ENCODE peak calls at places on chromosomes 7 and 10, in ten cellular contexts. One of them, this sample, is unnamed.

GRCh38 chr10:13893926-13894325 is 307.2 kb downstream of the PRPF18 start:
- DNase-seq in neural progenitor cell: no peak
- DNase-seq in neuronal stem cell: no peak
- DNase-seq in Karpas-422: no peak
- DNase-seq in uterus: no peak
- DNase-seq in fibroblast of lung: no peak
- DNase-seq in breast epithelium: no peak
- DNase-seq in kidney: no peak
- DNase-seq in naive thymus-derived CD4-positive, alpha-beta T cell: no peak
- DNase-seq in colonic mucosa: no peak
- DNase-seq in this sample: no peak

GRCh38 chr10:13801907-13802288 is 215.1 kb downstream of the PRPF18 start:
- DNase-seq in kidney: no peak
- DNase-seq in uterus: no peak
- DNase-seq in naive thymus-derived CD4-positive, alpha-beta T cell: no peak
- DNase-seq in neuronal stem cell: no peak
- DNase-seq in breast epithelium: no peak
- DNase-seq in colonic mucosa: no peak
- DNase-seq in Karpas-422: no peak
- DNase-seq in neural progenitor cell: no peak
- DNase-seq in fibroblast of lung: no peak
- DNase-seq in this sample: no peak

GRCh38 chr10:61936770-61937169 is 35.3 kb downstream of the ARID5B start:
- DNase-seq in neuronal stem cell: no peak
- DNase-seq in Karpas-422: no peak
- DNase-seq in colonic mucosa: peak
- DNase-seq in breast epithelium: no peak
- DNase-seq in neural progenitor cell: no peak
- DNase-seq in naive thymus-derived CD4-positive, alpha-beta T cell: no peak
- DNase-seq in kidney: no peak
- DNase-seq in fibroblast of lung: no peak
- DNase-seq in uterus: no peak
- DNase-seq in this sample: no peak

GRCh38 chr7:157347217-157347904 is 10.6 kb downstream of the DNAJB6 start:
- DNase-seq in fibroblast of lung: peak
- DNase-seq in kidney: no peak
- DNase-seq in uterus: peak
- DNase-seq in colonic mucosa: no peak
- DNase-seq in neuronal stem cell: no peak
- DNase-seq in neural progenitor cell: no peak
- DNase-seq in Karpas-422: no peak
- DNase-seq in naive thymus-derived CD4-positive, alpha-beta T cell: no peak
- DNase-seq in breast epithelium: no peak
- DNase-seq in this sample: peak

GRCh38 chr7:95906871-95907270 is 134.5 kb downstream of the DYNC1I1 start:
- DNase-seq in colonic mucosa: no peak
- DNase-seq in neuronal stem cell: no peak
- DNase-seq in breast epithelium: no peak
- DNase-seq in Karpas-422: no peak
- DNase-seq in fibroblast of lung: no peak
- DNase-seq in neural progenitor cell: no peak
- DNase-seq in kidney: no peak
- DNase-seq in naive thymus-derived CD4-positive, alpha-beta T cell: no peak
- DNase-seq in uterus: no peak
- DNase-seq in this sample: no peak

GRCh38 chr10:132860527-132860926 is 74.6 kb upstream of the NKX6-2 start:
- DNase-seq in Karpas-422: no peak
- DNase-seq in fibroblast of lung: no peak
- DNase-seq in colonic mucosa: no peak
- DNase-seq in kidney: peak
- DNase-seq in naive thymus-derived CD4-positive, alpha-beta T cell: no peak
- DNase-seq in neuronal stem cell: no peak
- DNase-seq in breast epithelium: peak
- DNase-seq in uterus: peak
- DNase-seq in neural progenitor cell: no peak
- DNase-seq in this sample: peak

GRCh38 chr7:9761224-9761623 is 1212.4 kb upstream of the PHF14 start:
- DNase-seq in neuronal stem cell: no peak
- DNase-seq in fibroblast of lung: no peak
- DNase-seq in kidney: no peak
- DNase-seq in colonic mucosa: no peak
- DNase-seq in uterus: no peak
- DNase-seq in Karpas-422: no peak
- DNase-seq in naive thymus-derived CD4-positive, alpha-beta T cell: no peak
- DNase-seq in breast epithelium: no peak
- DNase-seq in neural progenitor cell: no peak
- DNase-seq in this sample: no peak

GRCh38 chr7:20141666-20142065 is 75.5 kb downstream of the MACC1 start:
- DNase-seq in fibroblast of lung: peak
- DNase-seq in neural progenitor cell: no peak
- DNase-seq in kidney: no peak
- DNase-seq in uterus: no peak
- DNase-seq in colonic mucosa: no peak
- DNase-seq in neuronal stem cell: no peak
- DNase-seq in Karpas-422: no peak
- DNase-seq in naive thymus-derived CD4-positive, alpha-beta T cell: no peak
- DNase-seq in breast epithelium: no peak
- DNase-seq in this sample: no peak

GRCh38 chr10:68208424-68209042 is 23.4 kb downstream of the ATOH7 start:
- DNase-seq in naive thymus-derived CD4-positive, alpha-beta T cell: no peak
- DNase-seq in neural progenitor cell: peak
- DNase-seq in neuronal stem cell: peak
- DNase-seq in fibroblast of lung: peak
- DNase-seq in kidney: no peak
- DNase-seq in uterus: no peak
- DNase-seq in colonic mucosa: peak
- DNase-seq in Karpas-422: peak
- DNase-seq in breast epithelium: no peak
- DNase-seq in this sample: no peak

GRCh38 chr10:3002304-3002703 is 65.0 kb upstream of the PFKP start:
- DNase-seq in breast epithelium: no peak
- DNase-seq in neuronal stem cell: no peak
- DNase-seq in kidney: no peak
- DNase-seq in Karpas-422: no peak
- DNase-seq in neural progenitor cell: no peak
- DNase-seq in fibroblast of lung: no peak
- DNase-seq in uterus: no peak
- DNase-seq in naive thymus-derived CD4-positive, alpha-beta T cell: no peak
- DNase-seq in colonic mucosa: no peak
- DNase-seq in this sample: no peak

GRCh38 chr10:132149261-132149660 is 37.5 kb upstream of the DPYSL4 start:
- DNase-seq in kidney: peak
- DNase-seq in naive thymus-derived CD4-positive, alpha-beta T cell: no peak
- DNase-seq in fibroblast of lung: no peak
- DNase-seq in uterus: no peak
- DNase-seq in Karpas-422: no peak
- DNase-seq in breast epithelium: no peak
- DNase-seq in neuronal stem cell: no peak
- DNase-seq in colonic mucosa: no peak
- DNase-seq in neural progenitor cell: no peak
- DNase-seq in this sample: no peak

GRCh38 chr7:17907014-17907413 is 33.3 kb downstream of the SNX13 start:
- DNase-seq in neural progenitor cell: no peak
- DNase-seq in uterus: no peak
- DNase-seq in neuronal stem cell: no peak
- DNase-seq in fibroblast of lung: no peak
- DNase-seq in kidney: no peak
- DNase-seq in breast epithelium: no peak
- DNase-seq in colonic mucosa: no peak
- DNase-seq in naive thymus-derived CD4-positive, alpha-beta T cell: no peak
- DNase-seq in Karpas-422: no peak
- DNase-seq in this sample: no peak

GRCh38 chr10:92142512-92142911 is 148.4 kb downstream of the CPEB3 start:
- DNase-seq in uterus: no peak
- DNase-seq in fibroblast of lung: no peak
- DNase-seq in naive thymus-derived CD4-positive, alpha-beta T cell: no peak
- DNase-seq in colonic mucosa: no peak
- DNase-seq in kidney: no peak
- DNase-seq in neuronal stem cell: no peak
- DNase-seq in breast epithelium: no peak
- DNase-seq in neural progenitor cell: no peak
- DNase-seq in Karpas-422: no peak
- DNase-seq in this sample: no peak
- H3K4me3 ChIP-seq in uterus: no peak
- H3K4me3 ChIP-seq in fibroblast of lung: no peak
- H3K4me3 ChIP-seq in naive thymus-derived CD4-positive, alpha-beta T cell: no peak
- H3K4me3 ChIP-seq in colonic mucosa: no peak
- H3K4me3 ChIP-seq in kidney: no peak
- H3K4me3 ChIP-seq in neuronal stem cell: no peak
- H3K4me3 ChIP-seq in breast epithelium: no peak
- H3K4me3 ChIP-seq in neural progenitor cell: no peak
- H3K4me3 ChIP-seq in Karpas-422: peak
- H3K4me3 ChIP-seq in this sample: no peak

GRCh38 chr7:115749924-115750323 is 280.6 kb downstream of the TFEC start:
- DNase-seq in neural progenitor cell: no peak
- DNase-seq in colonic mucosa: no peak
- DNase-seq in Karpas-422: no peak
- DNase-seq in naive thymus-derived CD4-positive, alpha-beta T cell: no peak
- DNase-seq in neuronal stem cell: no peak
- DNase-seq in breast epithelium: no peak
- DNase-seq in uterus: no peak
- DNase-seq in kidney: no peak
- DNase-seq in fibroblast of lung: no peak
- DNase-seq in this sample: no peak
- H3K27ac ChIP-seq in neural progenitor cell: no peak
- H3K27ac ChIP-seq in colonic mucosa: no peak
- H3K27ac ChIP-seq in Karpas-422: no peak
- H3K27ac ChIP-seq in naive thymus-derived CD4-positive, alpha-beta T cell: no peak
- H3K27ac ChIP-seq in neuronal stem cell: no peak
- H3K27ac ChIP-seq in breast epithelium: no peak
- H3K27ac ChIP-seq in uterus: no peak
- H3K27ac ChIP-seq in kidney: no peak
- H3K27ac ChIP-seq in fibroblast of lung: no peak
- H3K27ac ChIP-seq in this sample: no peak

DNA sequence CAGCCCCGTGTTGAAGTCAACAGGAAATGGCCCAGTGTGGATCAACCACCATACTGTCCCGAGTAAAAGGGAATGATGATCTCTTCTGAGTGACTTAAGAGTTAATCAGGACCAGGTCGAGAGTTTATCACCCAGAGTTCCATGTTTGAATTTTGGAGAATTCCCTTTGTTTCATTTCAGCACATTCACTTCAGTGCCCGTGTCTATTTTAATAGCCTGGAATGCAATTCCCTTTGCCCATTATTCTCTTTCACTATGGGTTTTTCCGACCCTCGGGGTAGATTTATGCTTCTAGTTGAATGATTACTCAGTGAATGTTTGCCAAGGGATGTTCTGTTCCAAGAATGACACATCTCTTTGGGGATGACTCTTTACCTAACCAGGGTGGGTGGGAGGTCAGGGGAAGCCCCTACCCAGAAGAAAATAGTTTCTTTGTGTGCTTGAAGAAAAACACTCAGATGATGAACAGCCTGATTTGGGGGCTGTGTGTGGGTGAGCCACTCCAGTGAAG is 594.9 kb downstream of the INHBA start:
- DNase-seq in uterus: no peak
- DNase-seq in neural progenitor cell: no peak
- DNase-seq in kidney: no peak
- DNase-seq in fibroblast of lung: no peak
- DNase-seq in breast epithelium: no peak
- DNase-seq in naive thymus-derived CD4-positive, alpha-beta T cell: no peak
- DNase-seq in neuronal stem cell: no peak
- DNase-seq in Karpas-422: no peak
- DNase-seq in colonic mucosa: no peak
- DNase-seq in this sample: no peak
- H3K4me3 ChIP-seq in uterus: no peak
- H3K4me3 ChIP-seq in neural progenitor cell: no peak
- H3K4me3 ChIP-seq in kidney: no peak
- H3K4me3 ChIP-seq in fibroblast of lung: no peak
- H3K4me3 ChIP-seq in breast epithelium: peak
- H3K4me3 ChIP-seq in naive thymus-derived CD4-positive, alpha-beta T cell: no peak
- H3K4me3 ChIP-seq in neuronal stem cell: no peak
- H3K4me3 ChIP-seq in Karpas-422: no peak
- H3K4me3 ChIP-seq in colonic mucosa: no peak
- H3K4me3 ChIP-seq in this sample: no peak

GRCh38 chr10:122265896-122266295 is 5.2 kb upstream of the BTBD16 start:
- DNase-seq in kidney: no peak
- DNase-seq in Karpas-422: no peak
- DNase-seq in neural progenitor cell: no peak
- DNase-seq in breast epithelium: no peak
- DNase-seq in fibroblast of lung: no peak
- DNase-seq in colonic mucosa: no peak
- DNase-seq in naive thymus-derived CD4-positive, alpha-beta T cell: no peak
- DNase-seq in uterus: no peak
- DNase-seq in neuronal stem cell: no peak
- DNase-seq in this sample: no peak

GRCh38 chr10:122267849-122268737 is 3.0 kb upstream of the BTBD16 start:
- DNase-seq in neural progenitor cell: peak
- DNase-seq in fibroblast of lung: peak
- DNase-seq in uterus: peak
- DNase-seq in Karpas-422: peak
- DNase-seq in naive thymus-derived CD4-positive, alpha-beta T cell: peak
- DNase-seq in neuronal stem cell: peak
- DNase-seq in colonic mucosa: peak
- DNase-seq in breast epithelium: no peak
- DNase-seq in kidney: no peak
- DNase-seq in this sample: no peak

GRCh38 chr10:122264442-122264841 is 6.7 kb upstream of the BTBD16 start:
- DNase-seq in naive thymus-derived CD4-positive, alpha-beta T cell: no peak
- DNase-seq in neuronal stem cell: no peak
- DNase-seq in kidney: no peak
- DNase-seq in neural progenitor cell: no peak
- DNase-seq in Karpas-422: no peak
- DNase-seq in colonic mucosa: no peak
- DNase-seq in breast epithelium: no peak
- DNase-seq in uterus: no peak
- DNase-seq in fibroblast of lung: peak
- DNase-seq in this sample: no peak

GRCh38 chr10:122263971-122264370 is 7.1 kb upstream of the BTBD16 start:
- DNase-seq in Karpas-422: no peak
- DNase-seq in colonic mucosa: no peak
- DNase-seq in breast epithelium: no peak
- DNase-seq in neuronal stem cell: no peak
- DNase-seq in naive thymus-derived CD4-positive, alpha-beta T cell: no peak
- DNase-seq in fibroblast of lung: peak
- DNase-seq in neural progenitor cell: no peak
- DNase-seq in uterus: no peak
- DNase-seq in kidney: no peak
- DNase-seq in this sample: no peak

GRCh38 chr10:122264931-122265330 is 6.2 kb upstream of the BTBD16 start:
- DNase-seq in fibroblast of lung: no peak
- DNase-seq in neural progenitor cell: no peak
- DNase-seq in uterus: no peak
- DNase-seq in breast epithelium: no peak
- DNase-seq in kidney: no peak
- DNase-seq in neuronal stem cell: no peak
- DNase-seq in Karpas-422: no peak
- DNase-seq in colonic mucosa: no peak
- DNase-seq in naive thymus-derived CD4-positive, alpha-beta T cell: no peak
- DNase-seq in this sample: no peak
- H3K27ac ChIP-seq in fibroblast of lung: no peak
- H3K27ac ChIP-seq in neural progenitor cell: no peak
- H3K27ac ChIP-seq in uterus: no peak
- H3K27ac ChIP-seq in breast epithelium: no peak
- H3K27ac ChIP-seq in kidney: no peak
- H3K27ac ChIP-seq in neuronal stem cell: no peak
- H3K27ac ChIP-seq in Karpas-422: no peak
- H3K27ac ChIP-seq in colonic mucosa: peak
- H3K27ac ChIP-seq in naive thymus-derived CD4-positive, alpha-beta T cell: no peak
- H3K27ac ChIP-seq in this sample: no peak

GRCh38 chr10:97031459-97031858 is 154.3 kb downstream of the SLIT1 start:
- DNase-seq in Karpas-422: no peak
- DNase-seq in naive thymus-derived CD4-positive, alpha-beta T cell: no peak
- DNase-seq in colonic mucosa: no peak
- DNase-seq in uterus: no peak
- DNase-seq in fibroblast of lung: no peak
- DNase-seq in neural progenitor cell: no peak
- DNase-seq in neuronal stem cell: no peak
- DNase-seq in kidney: no peak
- DNase-seq in breast epithelium: no peak
- DNase-seq in this sample: no peak
- H3K4me3 ChIP-seq in Karpas-422: peak
- H3K4me3 ChIP-seq in naive thymus-derived CD4-positive, alpha-beta T cell: no peak
- H3K4me3 ChIP-seq in colonic mucosa: no peak
- H3K4me3 ChIP-seq in uterus: no peak
- H3K4me3 ChIP-seq in fibroblast of lung: no peak
- H3K4me3 ChIP-seq in neural progenitor cell: no peak
- H3K4me3 ChIP-seq in neuronal stem cell: no peak
- H3K4me3 ChIP-seq in kidney: no peak
- H3K4me3 ChIP-seq in breast epithelium: no peak
- H3K4me3 ChIP-seq in this sample: no peak